ENCODE peak calls at places on chromosomes 2 and 18, in seven cellular contexts. One of them, this sample, is unnamed.
A peak's percentile ranks its signal among the peaks of the same experiment; 100 is the strongest.

GRCh38 chr2:121565389-121566250 is 34.9 kb downstream of the RNU4ATAC start:
- DNase-seq in T-cell: no peak
- DNase-seq in Right ventricle myocardium superior: no peak
- DNase-seq in left colon: no peak
- DNase-seq in colonic mucosa: no peak
- DNase-seq in cardiac fibroblast: no peak
- DNase-seq in neural crest cell: no peak
- DNase-seq in this sample: no peak

GRCh38 chr18:70423988-70424387 is 135.1 kb downstream of the SOCS6 start:
- DNase-seq in T-cell: no peak
- DNase-seq in Right ventricle myocardium superior: no peak
- DNase-seq in left colon: peak; percentile 53
- DNase-seq in colonic mucosa: peak; percentile 60
- DNase-seq in cardiac fibroblast: peak; percentile 28
- DNase-seq in neural crest cell: no peak
- DNase-seq in this sample: no peak

GRCh38 chr2:182716665-182716990 is 571 bp downstream of the DNAJC10 start:
- DNase-seq in T-cell: no peak
- DNase-seq in Right ventricle myocardium superior: no peak
- DNase-seq in left colon: peak; percentile 39
- DNase-seq in colonic mucosa: peak; percentile 55
- DNase-seq in cardiac fibroblast: no peak
- DNase-seq in neural crest cell: no peak
- DNase-seq in this sample: no peak

GRCh38 chr2:128196026-128196822 is 105.2 kb downstream of the UGGT1 start:
- DNase-seq in T-cell: no peak
- DNase-seq in Right ventricle myocardium superior: no peak
- DNase-seq in left colon: peak; percentile 60
- DNase-seq in colonic mucosa: peak; percentile 54
- DNase-seq in cardiac fibroblast: peak; percentile 39
- DNase-seq in neural crest cell: no peak
- DNase-seq in this sample: no peak

GRCh38 chr2:218555527-218555926 is 12.6 kb downstream of the USP37 start:
- DNase-seq in T-cell: no peak
- DNase-seq in Right ventricle myocardium superior: no peak
- DNase-seq in left colon: no peak
- DNase-seq in colonic mucosa: no peak
- DNase-seq in cardiac fibroblast: no peak
- DNase-seq in neural crest cell: no peak
- DNase-seq in this sample: no peak

GRCh38 chr2:98445167-98445522 is 487 bp downstream of the INPP4A start:
- DNase-seq in T-cell: no peak
- DNase-seq in Right ventricle myocardium superior: no peak
- DNase-seq in left colon: no peak
- DNase-seq in colonic mucosa: no peak
- DNase-seq in cardiac fibroblast: peak; percentile 28
- DNase-seq in neural crest cell: peak; percentile 14
- DNase-seq in this sample: no peak

GRCh38 chr2:188975497-188976102 is 1.4 kb downstream of the COL3A1 start:
- DNase-seq in T-cell: no peak
- DNase-seq in Right ventricle myocardium superior: no peak
- DNase-seq in left colon: peak; percentile 49
- DNase-seq in colonic mucosa: peak; percentile 33
- DNase-seq in cardiac fibroblast: peak; percentile 98
- DNase-seq in neural crest cell: no peak
- DNase-seq in this sample: no peak

GRCh38 chr2:10343658-10344057 is 41.0 kb downstream of the HPCAL1 start:
- DNase-seq in T-cell: no peak
- DNase-seq in Right ventricle myocardium superior: no peak
- DNase-seq in left colon: no peak
- DNase-seq in colonic mucosa: no peak
- DNase-seq in cardiac fibroblast: no peak
- DNase-seq in neural crest cell: no peak
- DNase-seq in this sample: no peak

GRCh38 chr2:120769076-120769786 is 33.6 kb downstream of the GLI2 start:
- DNase-seq in T-cell: no peak
- DNase-seq in Right ventricle myocardium superior: peak; percentile 22
- DNase-seq in left colon: no peak
- DNase-seq in colonic mucosa: no peak
- DNase-seq in cardiac fibroblast: no peak
- DNase-seq in neural crest cell: no peak
- DNase-seq in this sample: no peak

GRCh38 chr18:50647792-50648191 is 87.9 kb downstream of the MAPK4 start:
- DNase-seq in T-cell: no peak
- DNase-seq in Right ventricle myocardium superior: no peak
- DNase-seq in left colon: no peak
- DNase-seq in colonic mucosa: no peak
- DNase-seq in cardiac fibroblast: no peak
- DNase-seq in neural crest cell: no peak
- DNase-seq in this sample: no peak

GRCh38 chr2:224410946-224411561 is 9.1 kb upstream of the FAM124B start:
- DNase-seq in T-cell: no peak
- DNase-seq in Right ventricle myocardium superior: no peak
- DNase-seq in left colon: no peak
- DNase-seq in colonic mucosa: no peak
- DNase-seq in cardiac fibroblast: peak; percentile 26
- DNase-seq in neural crest cell: no peak
- DNase-seq in this sample: no peak

GRCh38 chr2:9106338-9107167 is 100.1 kb upstream of the ASAP2 start:
- DNase-seq in T-cell: no peak
- DNase-seq in Right ventricle myocardium superior: no peak
- DNase-seq in left colon: no peak
- DNase-seq in colonic mucosa: no peak
- DNase-seq in cardiac fibroblast: peak; percentile 38
- DNase-seq in neural crest cell: no peak
- DNase-seq in this sample: no peak

GRCh38 chr2:42304059-42304713 is 56.8 kb downstream of the COX7A2L start:
- DNase-seq in T-cell: no peak
- DNase-seq in Right ventricle myocardium superior: no peak
- DNase-seq in left colon: no peak
- DNase-seq in colonic mucosa: no peak
- DNase-seq in cardiac fibroblast: no peak
- DNase-seq in neural crest cell: no peak
- DNase-seq in this sample: no peak